ENCODE peak calls at places on chromosomes 5 and 9, in six cellular contexts. B, U, R, A, P and M are unnamed samples.

GRCh38 chr9:100573655-100574260 is 4.1 kb upstream of the CAVIN4 start:
- DNase-seq in B (no peak), U (no peak), R (no peak), A (peak), P (no peak), M (no peak)

GRCh38 chr5:172564187-172564586 is 76.9 kb upstream of the NEURL1B start:
- DNase-seq in B (no peak), U (no peak), R (peak), A (no peak), P (no peak), M (no peak)

GRCh38 chr9:19102181-19102630 is 498 bp downstream of the HAUS6 start:
- DNase-seq in B (peak), U (peak), R (peak), A (peak), P (no peak), M (peak)

GRCh38 chr5:140336388-140336787 is 10.0 kb downstream of the HBEGF start:
- DNase-seq in B (no peak), U (no peak), R (peak), A (no peak), P (no peak), M (no peak)

GRCh38 chr5:141870871-141871270 is 7.3 kb downstream of the PCDH1 start:
- DNase-seq in B (no peak), U (no peak), R (no peak), A (no peak), P (no peak), M (no peak)

GRCh38 chr9:76004526-76004925 is 114.1 kb downstream of the PCSK5 start:
- DNase-seq in B (no peak), U (no peak), R (no peak), A (no peak), P (no peak), M (no peak)

GRCh38 chr9:107720511-107720910 is 230.9 kb upstream of the KLF4 start:
- DNase-seq in B (no peak), U (no peak), R (no peak), A (no peak), P (no peak), M (no peak)

GRCh38 chr5:141821430-141821925 is 56.7 kb downstream of the PCDH1 start:
- DNase-seq in B (no peak), U (peak), R (no peak), A (peak), P (no peak), M (peak)

GRCh38 chr5:121251954-121252353 is 599.7 kb upstream of the FTMT start:
- DNase-seq in B (no peak), U (peak), R (peak), A (no peak), P (no peak), M (no peak)

GRCh38 chr5:125597338-125597737 is 825.9 kb upstream of the GRAMD2B start:
- DNase-seq in B (no peak), U (no peak), R (no peak), A (no peak), P (no peak), M (no peak)

GRCh38 chr9:134010774-134011173 is 14.5 kb upstream of the BRD3OS start:
- DNase-seq in B (no peak), U (no peak), R (peak), A (peak), P (no peak), M (peak)

GRCh38 chr9:114830546-114830945 is 24.7 kb upstream of the TNFSF15 start:
- DNase-seq in B (no peak), U (no peak), R (no peak), A (peak), P (no peak), M (no peak)

GRCh38 chr5:35436441-35437057 is 181.1 kb upstream of the SPEF2 start:
- DNase-seq in B (no peak), U (peak), R (peak), A (peak), P (no peak), M (peak)

DNA sequence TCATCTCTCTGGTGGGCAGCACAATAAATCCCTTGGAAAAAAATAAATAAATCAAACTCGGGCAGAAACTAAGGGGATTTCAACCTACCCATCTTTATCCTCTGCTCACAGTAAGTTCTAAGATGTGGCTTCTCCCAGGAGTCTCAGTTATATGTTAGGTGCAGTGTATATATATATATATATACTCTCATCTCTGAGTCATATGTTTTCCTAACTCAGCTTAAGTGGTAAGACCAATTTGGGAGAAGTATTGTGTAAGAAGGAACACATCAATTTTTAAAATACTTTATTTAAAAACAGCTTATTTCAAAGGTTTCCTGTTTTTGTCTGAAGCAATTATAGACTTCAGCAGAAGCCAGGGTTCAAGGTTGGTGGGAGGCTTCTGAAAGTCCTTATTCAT is 20.3 kb upstream of the OSMR start:
- DNase-seq in B (no peak), U (no peak), R (peak), A (no peak), P (no peak), M (no peak)
- TF ChIP-seq CHD2 in B (no peak), U (no peak), R (no peak), A (no peak), P (no peak), M (no peak)

GRCh38 chr9:108786756-108787663 is 68.8 kb downstream of the ACTL7B start:
- DNase-seq in B (no peak), U (peak), R (no peak), A (no peak), P (no peak), M (no peak)
- TF ChIP-seq CHD2 in B (no peak), U (no peak), R (no peak), A (no peak), P (no peak), M (no peak)

GRCh38 chr5:171127314-171127713 is 181.7 kb upstream of the TLX3 start:
- DNase-seq in B (no peak), U (no peak), R (no peak), A (no peak), P (no peak), M (no peak)
- TF ChIP-seq CHD2 in B (no peak), U (no peak), R (no peak), A (no peak), P (no peak), M (no peak)

DNA sequence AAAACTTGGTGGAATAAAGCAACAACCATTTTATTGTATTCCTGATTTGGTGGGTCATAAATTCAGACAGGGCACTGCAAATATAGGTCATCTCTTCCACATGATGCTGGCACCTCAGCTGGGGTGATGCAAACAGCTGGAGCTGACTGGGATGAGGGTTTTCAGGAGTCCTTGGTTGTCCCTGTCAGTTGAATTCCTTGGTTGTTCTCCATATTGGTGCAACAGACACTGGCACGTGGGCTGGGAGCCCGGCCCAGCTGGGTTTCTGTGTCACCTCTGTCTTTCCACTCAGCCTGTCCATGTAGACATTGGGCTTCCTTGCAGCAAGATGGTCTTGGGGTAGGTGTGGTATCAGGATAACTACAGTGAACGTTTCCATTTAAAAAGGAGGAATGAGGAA is 518.0 kb upstream of the MEF2C start:
- DNase-seq in B (no peak), U (no peak), R (no peak), A (no peak), P (no peak), M (no peak)
- TF ChIP-seq CHD2 in B (no peak), U (no peak), R (no peak), A (no peak), P (no peak), M (no peak)